ENCODE peak calls at places on chromosome 9, in ten cellular contexts. One of them, this sample, is unnamed.

GRCh38 chr9:120900821-120901220 is 23.8 kb upstream of the PHF19 start:
- DNase-seq in Caco-2: no peak
- DNase-seq in upper lobe of left lung: no peak
- DNase-seq in A549: no peak
- DNase-seq in IMR-90: no peak
- DNase-seq in CD4-positive, alpha-beta T cell: no peak
- DNase-seq in retinal pigment epithelial cell: no peak
- DNase-seq in fibroblast of lung: no peak
- DNase-seq in NB4: no peak
- DNase-seq in astrocyte of the spinal cord: no peak
- DNase-seq in this sample: no peak

GRCh38 chr9:38622083-38622674 is 1.8 kb upstream of the ANKRD18A start:
- DNase-seq in Caco-2: peak
- DNase-seq in upper lobe of left lung: peak
- DNase-seq in A549: peak
- DNase-seq in IMR-90: no peak
- DNase-seq in CD4-positive, alpha-beta T cell: no peak
- DNase-seq in retinal pigment epithelial cell: peak
- DNase-seq in fibroblast of lung: no peak
- DNase-seq in NB4: peak
- DNase-seq in astrocyte of the spinal cord: peak
- DNase-seq in this sample: no peak

GRCh38 chr9:129964901-129965734 is 77.9 kb downstream of the FNBP1 start:
- DNase-seq in Caco-2: no peak
- DNase-seq in upper lobe of left lung: no peak
- DNase-seq in A549: peak
- DNase-seq in IMR-90: peak
- DNase-seq in CD4-positive, alpha-beta T cell: no peak
- DNase-seq in retinal pigment epithelial cell: no peak
- DNase-seq in fibroblast of lung: peak
- DNase-seq in NB4: no peak
- DNase-seq in astrocyte of the spinal cord: peak
- DNase-seq in this sample: no peak

GRCh38 chr9:76302947-76303550 is 91.2 kb downstream of the RFK start:
- DNase-seq in Caco-2: peak
- DNase-seq in upper lobe of left lung: no peak
- DNase-seq in A549: peak
- DNase-seq in IMR-90: peak
- DNase-seq in CD4-positive, alpha-beta T cell: no peak
- DNase-seq in retinal pigment epithelial cell: peak
- DNase-seq in fibroblast of lung: peak
- DNase-seq in NB4: peak
- DNase-seq in astrocyte of the spinal cord: peak
- DNase-seq in this sample: no peak

GRCh38 chr9:109639666-109640231 is 140.2 kb upstream of the PALM2AKAP2 start:
- DNase-seq in Caco-2: no peak
- DNase-seq in upper lobe of left lung: no peak
- DNase-seq in A549: no peak
- DNase-seq in IMR-90: no peak
- DNase-seq in CD4-positive, alpha-beta T cell: no peak
- DNase-seq in retinal pigment epithelial cell: no peak
- DNase-seq in fibroblast of lung: no peak
- DNase-seq in NB4: no peak
- DNase-seq in astrocyte of the spinal cord: no peak
- DNase-seq in this sample: no peak

GRCh38 chr9:79617395-79617794 is 45.6 kb downstream of the TLE4 start:
- DNase-seq in Caco-2: no peak
- DNase-seq in upper lobe of left lung: no peak
- DNase-seq in A549: no peak
- DNase-seq in IMR-90: peak
- DNase-seq in CD4-positive, alpha-beta T cell: no peak
- DNase-seq in retinal pigment epithelial cell: no peak
- DNase-seq in fibroblast of lung: peak
- DNase-seq in NB4: no peak
- DNase-seq in astrocyte of the spinal cord: peak
- DNase-seq in this sample: no peak

GRCh38 chr9:107358867-107359440 is 75.9 kb downstream of the RAD23B start:
- DNase-seq in Caco-2: no peak
- DNase-seq in upper lobe of left lung: peak
- DNase-seq in A549: no peak
- DNase-seq in IMR-90: no peak
- DNase-seq in CD4-positive, alpha-beta T cell: no peak
- DNase-seq in retinal pigment epithelial cell: no peak
- DNase-seq in fibroblast of lung: no peak
- DNase-seq in NB4: no peak
- DNase-seq in astrocyte of the spinal cord: no peak
- DNase-seq in this sample: no peak

GRCh38 chr9:121357011-121357410 is 13.0 kb downstream of the STOM start:
- DNase-seq in Caco-2: no peak
- DNase-seq in upper lobe of left lung: no peak
- DNase-seq in A549: no peak
- DNase-seq in IMR-90: no peak
- DNase-seq in CD4-positive, alpha-beta T cell: no peak
- DNase-seq in retinal pigment epithelial cell: no peak
- DNase-seq in fibroblast of lung: no peak
- DNase-seq in NB4: no peak
- DNase-seq in astrocyte of the spinal cord: no peak
- DNase-seq in this sample: no peak

GRCh38 chr9:30758726-30759446 is 1625.6 kb upstream of the ACO1 start:
- DNase-seq in Caco-2: no peak
- DNase-seq in upper lobe of left lung: peak
- DNase-seq in A549: no peak
- DNase-seq in IMR-90: no peak
- DNase-seq in CD4-positive, alpha-beta T cell: no peak
- DNase-seq in retinal pigment epithelial cell: no peak
- DNase-seq in fibroblast of lung: no peak
- DNase-seq in NB4: no peak
- DNase-seq in astrocyte of the spinal cord: no peak
- DNase-seq in this sample: no peak

GRCh38 chr9:79757906-79758669 is 186.3 kb downstream of the TLE4 start:
- DNase-seq in Caco-2: no peak
- DNase-seq in upper lobe of left lung: no peak
- DNase-seq in A549: peak
- DNase-seq in IMR-90: peak
- DNase-seq in CD4-positive, alpha-beta T cell: no peak
- DNase-seq in retinal pigment epithelial cell: no peak
- DNase-seq in fibroblast of lung: peak
- DNase-seq in NB4: peak
- DNase-seq in astrocyte of the spinal cord: peak
- DNase-seq in this sample: no peak

GRCh38 chr9:80885894-80886293 is 803.5 kb downstream of the TLE1 start:
- DNase-seq in Caco-2: no peak
- DNase-seq in upper lobe of left lung: no peak
- DNase-seq in A549: no peak
- DNase-seq in IMR-90: no peak
- DNase-seq in CD4-positive, alpha-beta T cell: no peak
- DNase-seq in retinal pigment epithelial cell: no peak
- DNase-seq in fibroblast of lung: no peak
- DNase-seq in NB4: peak
- DNase-seq in astrocyte of the spinal cord: no peak
- DNase-seq in this sample: no peak

GRCh38 chr9:136629879-136630661 is 32.6 kb upstream of the EGFL7 start:
- DNase-seq in Caco-2: peak
- DNase-seq in upper lobe of left lung: peak
- DNase-seq in A549: no peak
- DNase-seq in IMR-90: peak
- DNase-seq in CD4-positive, alpha-beta T cell: peak
- DNase-seq in retinal pigment epithelial cell: no peak
- DNase-seq in fibroblast of lung: peak
- DNase-seq in NB4: peak
- DNase-seq in astrocyte of the spinal cord: peak
- DNase-seq in this sample: no peak

GRCh38 chr9:93917121-93917853 is 37.9 kb downstream of the BARX1 start:
- DNase-seq in Caco-2: no peak
- DNase-seq in upper lobe of left lung: no peak
- DNase-seq in A549: no peak
- DNase-seq in IMR-90: no peak
- DNase-seq in CD4-positive, alpha-beta T cell: no peak
- DNase-seq in retinal pigment epithelial cell: no peak
- DNase-seq in fibroblast of lung: no peak
- DNase-seq in NB4: no peak
- DNase-seq in astrocyte of the spinal cord: no peak
- DNase-seq in this sample: no peak

GRCh38 chr9:126647585-126648110 is 33.9 kb downstream of the LMX1B start:
- DNase-seq in Caco-2: no peak
- DNase-seq in upper lobe of left lung: no peak
- DNase-seq in A549: no peak
- DNase-seq in IMR-90: no peak
- DNase-seq in CD4-positive, alpha-beta T cell: no peak
- DNase-seq in retinal pigment epithelial cell: no peak
- DNase-seq in fibroblast of lung: no peak
- DNase-seq in NB4: no peak
- DNase-seq in astrocyte of the spinal cord: no peak
- DNase-seq in this sample: no peak

GRCh38 chr9:87039809-87040392 is 92.6 kb upstream of the GAS1 start:
- DNase-seq in Caco-2: no peak
- DNase-seq in upper lobe of left lung: no peak
- DNase-seq in A549: no peak
- DNase-seq in IMR-90: peak
- DNase-seq in CD4-positive, alpha-beta T cell: no peak
- DNase-seq in retinal pigment epithelial cell: peak
- DNase-seq in fibroblast of lung: peak
- DNase-seq in NB4: no peak
- DNase-seq in astrocyte of the spinal cord: peak
- DNase-seq in this sample: peak

GRCh38 chr9:8616419-8616818 is 816.8 kb upstream of the DMAC1 start:
- DNase-seq in Caco-2: no peak
- DNase-seq in upper lobe of left lung: no peak
- DNase-seq in A549: no peak
- DNase-seq in IMR-90: no peak
- DNase-seq in CD4-positive, alpha-beta T cell: no peak
- DNase-seq in retinal pigment epithelial cell: no peak
- DNase-seq in fibroblast of lung: peak
- DNase-seq in NB4: no peak
- DNase-seq in astrocyte of the spinal cord: no peak
- DNase-seq in this sample: no peak

GRCh38 chr9:26954050-26954508 is 2.1 kb upstream of the IFT74 start:
- DNase-seq in Caco-2: no peak
- DNase-seq in upper lobe of left lung: no peak
- DNase-seq in A549: no peak
- DNase-seq in IMR-90: peak
- DNase-seq in CD4-positive, alpha-beta T cell: no peak
- DNase-seq in retinal pigment epithelial cell: no peak
- DNase-seq in fibroblast of lung: no peak
- DNase-seq in NB4: peak
- DNase-seq in astrocyte of the spinal cord: no peak
- DNase-seq in this sample: peak

GRCh38 chr9:94624621-94625020 is 14.7 kb downstream of the FBP1 start:
- DNase-seq in Caco-2: no peak
- DNase-seq in upper lobe of left lung: no peak
- DNase-seq in A549: no peak
- DNase-seq in IMR-90: no peak
- DNase-seq in CD4-positive, alpha-beta T cell: no peak
- DNase-seq in retinal pigment epithelial cell: no peak
- DNase-seq in fibroblast of lung: no peak
- DNase-seq in NB4: no peak
- DNase-seq in astrocyte of the spinal cord: no peak
- DNase-seq in this sample: no peak

DNA sequence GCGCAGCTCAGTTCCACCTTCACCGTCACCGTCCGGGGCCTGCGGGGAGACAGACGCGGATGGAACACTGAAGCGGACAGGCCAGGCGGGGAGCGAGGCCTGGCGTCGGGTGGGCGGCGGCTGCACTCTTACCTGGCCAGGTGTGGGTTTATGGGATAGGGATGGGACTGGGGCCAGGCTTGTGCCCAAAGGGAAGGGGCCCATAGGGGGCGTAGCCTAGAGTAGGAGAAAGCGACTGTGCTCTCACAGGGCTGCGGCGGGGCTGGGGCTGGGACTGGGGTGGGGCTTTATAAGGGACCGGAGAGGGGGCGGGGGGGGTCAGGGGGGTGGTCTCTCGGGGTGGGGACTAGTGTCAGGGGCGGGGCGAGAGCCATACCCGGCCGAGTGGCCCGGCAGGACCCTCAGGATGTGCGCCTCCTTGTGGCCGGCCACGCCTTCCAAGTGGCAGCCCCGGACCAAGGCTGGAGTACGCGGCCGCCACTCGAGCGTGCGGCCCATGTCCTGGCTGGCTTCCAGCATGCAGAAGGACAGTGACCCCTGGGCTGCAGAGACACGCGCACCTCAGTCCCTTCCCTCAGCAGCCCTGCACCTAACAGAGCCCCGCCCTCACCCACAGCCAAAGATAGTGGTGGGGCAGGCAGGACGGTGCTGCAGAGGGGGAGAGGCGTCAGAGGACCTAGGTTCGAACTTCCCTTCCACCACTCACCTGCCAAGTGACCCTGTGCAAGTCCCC is 22.8 kb downstream of the FPGS start:
- DNase-seq in Caco-2: peak
- DNase-seq in upper lobe of left lung: peak
- DNase-seq in A549: peak
- DNase-seq in IMR-90: no peak
- DNase-seq in CD4-positive, alpha-beta T cell: no peak
- DNase-seq in retinal pigment epithelial cell: no peak
- DNase-seq in fibroblast of lung: no peak
- DNase-seq in NB4: peak
- DNase-seq in astrocyte of the spinal cord: no peak
- DNase-seq in this sample: no peak
- TF ChIP-seq CTCF in Caco-2: no peak
- TF ChIP-seq CTCF in upper lobe of left lung: peak
- TF ChIP-seq CTCF in A549: peak
- TF ChIP-seq CTCF in IMR-90: peak
- TF ChIP-seq CTCF in CD4-positive, alpha-beta T cell: no peak
- TF ChIP-seq CTCF in retinal pigment epithelial cell: peak
- TF ChIP-seq CTCF in fibroblast of lung: no peak
- TF ChIP-seq CTCF in NB4: peak
- TF ChIP-seq CTCF in astrocyte of the spinal cord: peak
- TF ChIP-seq CTCF in this sample: peak

GRCh38 chr9:68842568-68842967 is 137.5 kb downstream of the PIP5K1B start:
- DNase-seq in Caco-2: peak
- DNase-seq in upper lobe of left lung: no peak
- DNase-seq in A549: no peak
- DNase-seq in IMR-90: no peak
- DNase-seq in CD4-positive, alpha-beta T cell: no peak
- DNase-seq in retinal pigment epithelial cell: no peak
- DNase-seq in fibroblast of lung: no peak
- DNase-seq in NB4: no peak
- DNase-seq in astrocyte of the spinal cord: no peak
- DNase-seq in this sample: no peak
- TF ChIP-seq CTCF in Caco-2: no peak
- TF ChIP-seq CTCF in upper lobe of left lung: no peak
- TF ChIP-seq CTCF in A549: no peak
- TF ChIP-seq CTCF in IMR-90: no peak
- TF ChIP-seq CTCF in CD4-positive, alpha-beta T cell: no peak
- TF ChIP-seq CTCF in retinal pigment epithelial cell: no peak
- TF ChIP-seq CTCF in fibroblast of lung: no peak
- TF ChIP-seq CTCF in NB4: no peak
- TF ChIP-seq CTCF in astrocyte of the spinal cord: no peak
- TF ChIP-seq CTCF in this sample: no peak

GRCh38 chr9:70392189-70392588 is 22.3 kb downstream of the KLF9 start:
- DNase-seq in Caco-2: no peak
- DNase-seq in upper lobe of left lung: no peak
- DNase-seq in A549: peak
- DNase-seq in IMR-90: no peak
- DNase-seq in CD4-positive, alpha-beta T cell: no peak
- DNase-seq in retinal pigment epithelial cell: no peak
- DNase-seq in fibroblast of lung: no peak
- DNase-seq in NB4: peak
- DNase-seq in astrocyte of the spinal cord: no peak
- DNase-seq in this sample: no peak
- TF ChIP-seq CTCF in Caco-2: no peak
- TF ChIP-seq CTCF in upper lobe of left lung: peak
- TF ChIP-seq CTCF in A549: peak
- TF ChIP-seq CTCF in IMR-90: no peak
- TF ChIP-seq CTCF in CD4-positive, alpha-beta T cell: peak
- TF ChIP-seq CTCF in retinal pigment epithelial cell: peak
- TF ChIP-seq CTCF in fibroblast of lung: no peak
- TF ChIP-seq CTCF in NB4: no peak
- TF ChIP-seq CTCF in astrocyte of the spinal cord: peak
- TF ChIP-seq CTCF in this sample: peak

GRCh38 chr9:92029553-92029952 is 79.5 kb upstream of the ROR2 start:
- DNase-seq in Caco-2: peak
- DNase-seq in upper lobe of left lung: no peak
- DNase-seq in A549: no peak
- DNase-seq in IMR-90: no peak
- DNase-seq in CD4-positive, alpha-beta T cell: no peak
- DNase-seq in retinal pigment epithelial cell: no peak
- DNase-seq in fibroblast of lung: no peak
- DNase-seq in NB4: no peak
- DNase-seq in astrocyte of the spinal cord: no peak
- DNase-seq in this sample: no peak
- TF ChIP-seq CTCF in Caco-2: peak
- TF ChIP-seq CTCF in upper lobe of left lung: no peak
- TF ChIP-seq CTCF in A549: peak
- TF ChIP-seq CTCF in IMR-90: peak
- TF ChIP-seq CTCF in CD4-positive, alpha-beta T cell: no peak
- TF ChIP-seq CTCF in retinal pigment epithelial cell: peak
- TF ChIP-seq CTCF in fibroblast of lung: no peak
- TF ChIP-seq CTCF in NB4: no peak
- TF ChIP-seq CTCF in astrocyte of the spinal cord: peak
- TF ChIP-seq CTCF in this sample: peak